ENCODE peak calls at places on chromosomes 5 and 9, in four cellular contexts. L, N, J and H are unnamed samples.
A peak's percentile ranks its signal among the peaks of the same experiment; 100 is the strongest.

GRCh38 chr5:178288373-178289368 is 56.1 kb upstream of the PHYKPL start:
- DNase-seq in L (no peak), N (no peak), J (no peak), H (no peak)

GRCh38 chr9:114953917-114954316 is 23.5 kb upstream of the TNFSF8 start:
- DNase-seq in L (no peak), N (peak; percentile 34), J (no peak), H (no peak)

GRCh38 chr5:63111891-63112290 is 533.3 kb downstream of the LRRC70 start:
- DNase-seq in L (no peak), N (no peak), J (no peak), H (no peak)

GRCh38 chr9:132994410-132995120 is 16.1 kb downstream of the GFI1B start:
- DNase-seq in L (no peak), N (peak; percentile 36), J (no peak), H (no peak)

GRCh38 chr9:20208951-20209350 is 413.3 kb downstream of the MLLT3 start:
- DNase-seq in L (no peak), N (no peak), J (no peak), H (no peak)

GRCh38 chr9:135773677-135774238 is 71.8 kb downstream of the KCNT1 start:
- DNase-seq in L (no peak), N (no peak), J (no peak), H (no peak)

GRCh38 chr5:56301041-56301440 is 67.9 kb upstream of the ANKRD55 start:
- DNase-seq in L (no peak), N (no peak), J (no peak), H (no peak)

GRCh38 chr9:133738039-133738805 is at the start of gene SARDH:
- DNase-seq in L (no peak), N (peak; percentile 45), J (no peak), H (no peak)

GRCh38 chr9:133029994-133030316 is 842 bp upstream of the GTF3C5 start:
- DNase-seq in L (no peak), N (no peak), J (no peak), H (no peak)

GRCh38 chr5:1299961-1300360 is 5.1 kb upstream of the TERT start:
- DNase-seq in L (no peak), N (no peak), J (no peak), H (no peak)

GRCh38 chr9:36456480-36457115 is 56.5 kb upstream of the RNF38 start:
- DNase-seq in L (no peak), N (no peak), J (no peak), H (no peak)

GRCh38 chr9:125521462-125522327 is 185.3 kb downstream of the MAPKAP1 start:
- DNase-seq in L (no peak), N (no peak), J (no peak), H (no peak)

GRCh38 chr9:121660367-121660766 is 8.9 kb downstream of the DAB2IP start:
- DNase-seq in L (no peak), N (no peak), J (no peak), H (peak; percentile 13)
- H3K27me3 ChIP-seq in L (no peaks in the 10 kb centered on the region), N (no peaks in the 10 kb centered on the region), J (no peaks in the 10 kb centered on the region), H (no peaks in the 10 kb centered on the region)

GRCh38 chr5:151105561-151105960 is 24.7 kb upstream of the TNIP1 start:
- DNase-seq in L (no peak), N (no peak), J (no peak), H (no peak)
- H3K4me1 ChIP-seq in L (peaks cover 35% of the 10 kb centered on the region), N (peaks cover 13% of the 10 kb centered on the region), J (no peaks in the 10 kb centered on the region), H (peaks cover 48% of the 10 kb centered on the region)

DNA sequence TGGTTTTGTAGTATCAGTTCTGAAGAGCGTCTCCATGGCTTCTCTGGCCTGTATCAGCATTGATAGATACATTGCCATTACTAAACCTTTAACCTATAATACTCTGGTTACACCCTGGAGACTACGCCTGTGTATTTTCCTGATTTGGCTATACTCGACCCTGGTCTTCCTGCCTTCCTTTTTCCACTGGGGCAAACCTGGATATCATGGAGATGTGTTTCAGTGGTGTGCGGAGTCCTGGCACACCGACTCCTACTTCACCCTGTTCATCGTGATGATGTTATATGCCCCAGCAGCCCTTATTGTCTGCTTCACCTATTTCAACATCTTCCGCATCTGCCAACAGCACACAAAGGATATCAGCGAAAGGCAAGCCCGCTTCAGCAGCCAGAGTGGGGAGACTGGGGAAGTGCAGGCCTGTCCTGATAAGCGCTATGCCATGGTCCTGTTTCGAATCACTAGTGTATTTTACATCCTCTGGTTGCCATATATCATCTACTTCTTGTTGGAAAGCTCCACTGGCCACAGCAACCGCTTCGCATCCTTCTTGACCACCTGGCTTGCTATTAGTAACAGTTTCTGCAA is 1.5 kb downstream of the GPR21 start:
- DNase-seq in L (no peak), N (no peak), J (no peak), H (no peak)
- H3K4me3 ChIP-seq in L (peak overlapping the region; percentile 68), N (no peak overlapping the region), J (no peak overlapping the region), H (peak overlapping the region; percentile 49)

GRCh38 chr9:113331780-113332179 is 8.3 kb downstream of the WDR31 start:
- DNase-seq in L (no peak), N (no peak), J (no peak), H (no peak)
- H3K27me3 ChIP-seq in L (no peaks in the 10 kb centered on the region), N (no peaks in the 10 kb centered on the region), J (no peaks in the 10 kb centered on the region), H (no peaks in the 10 kb centered on the region)

GRCh38 chr9:94176582-94176981 is 82.5 kb upstream of the ZNF169 start:
- DNase-seq in L (no peak), N (peak; percentile 34), J (no peak), H (no peak)
- H3K4me1 ChIP-seq in L (peaks cover 91% of the 10 kb centered on the region), N (peaks cover 22% of the 10 kb centered on the region), J (no peaks in the 10 kb centered on the region), H (peaks cover 87% of the 10 kb centered on the region)